ENCODE peak calls at places on chromosomes 16 and 17, in six cellular contexts. S, O, I, A, Z and P are unnamed samples.

GRCh38 chr16:11585460-11586374 is 1.0 kb downstream of the LITAF start:
- DNase-seq in I (no peak), S (no peak), Z (peak; percentile 47), O (peak; percentile 33), A (no peak), P (peak; percentile 24)

GRCh38 chr16:85750021-85750826 is 672 bp downstream of the C16orf74 start:
- DNase-seq in Z (peak; percentile 72), A (no peak), I (peak; percentile 45), O (peak; percentile 22), S (no peak), P (peak; percentile 27)

GRCh38 chr17:78940708-78941107 is 15.5 kb upstream of the TIMP2 start:
- DNase-seq in O (no peak), Z (no peak), A (no peak), S (no peak), I (no peak), P (no peak)

GRCh38 chr16:21150375-21151001 is at the start of gene DNAH3:
- DNase-seq in O (no peak), Z (no peak), I (no peak), A (no peak), S (no peak), P (no peak)

GRCh38 chr16:64437706-64438329 is 684.0 kb downstream of the CDH11 start:
- DNase-seq in I (no peak), O (peak; percentile 23), Z (no peak), A (no peak), S (no peak), P (no peak)

GRCh38 chr17:17693253-17693954 is 12.1 kb downstream of the RAI1 start:
- DNase-seq in Z (no peak), S (no peak), O (no peak), A (no peak), I (peak; percentile 79), P (peak; percentile 70)

GRCh38 chr17:81401727-81402529 is 6.7 kb downstream of the BAHCC1 start:
- DNase-seq in O (no peak), A (no peak), S (no peak), Z (peak; percentile 75), I (no peak), P (peak; percentile 61)

GRCh38 chr17:28334666-28335200 is 539 bp downstream of the IFT20 start:
- DNase-seq in S (no peak), A (no peak), Z (peak; percentile 60), I (no peak), O (no peak), P (no peak)

GRCh38 chr16:69469807-69470561 is 45.6 kb downstream of the CYB5B start:
- DNase-seq in Z (no peak), S (no peak), O (no peak), I (no peak), A (no peak), P (no peak)

GRCh38 chr17:67438669-67439068 is 61.6 kb downstream of the PITPNC1 start:
- DNase-seq in I (no peak), A (no peak), Z (no peak), S (no peak), O (no peak), P (no peak)

GRCh38 chr16:35182943-35183550 is 1723.6 kb downstream of the TP53TG3F start:
- DNase-seq in S (no peak), I (no peak), Z (no peak), A (no peak), O (no peak), P (no peak)

GRCh38 chr16:5560084-5560483 is 462.5 kb upstream of the EEF2KMT start:
- DNase-seq in A (no peak), O (no peak), S (no peak), Z (peak; percentile 70), I (no peak), P (no peak)

GRCh38 chr17:78991906-78992532 is 12.3 kb upstream of the LGALS3BP start:
- DNase-seq in S (no peak), Z (no peak), O (no peak), A (no peak), I (no peak), P (peak; percentile 5)

GRCh38 chr16:50884066-50884860 is 142.4 kb downstream of the CYLD start:
- DNase-seq in Z (peak; percentile 67), O (no peak), I (no peak), A (peak; percentile 40), S (no peak), P (no peak)

GRCh38 chr16:67311607-67312449 is 14.7 kb downstream of the KCTD19 start:
- DNase-seq in I (peak; percentile 70), Z (no peak), A (peak; percentile 95), O (peak; percentile 31), S (no peak), P (no peak)

GRCh38 chr17:18987862-18988545 is 16.6 kb downstream of the FAM83G start:
- DNase-seq in A (no peak), I (no peak), Z (no peak), S (no peak), O (no peak), P (no peak)

GRCh38 chr17:14316131-14316854 is 15.4 kb downstream of the HS3ST3B1 start:
- DNase-seq in S (no peak), Z (no peak), I (no peak), O (no peak), A (no peak), P (no peak)

GRCh38 chr17:17712268-17712924 is 31.1 kb downstream of the RAI1 start:
- DNase-seq in I (no peak), Z (no peak), S (no peak), O (no peak), A (peak; percentile 79), P (no peak)

GRCh38 chr17:77366558-77367245 is 225.9 kb downstream of the SEC14L1 start:
- DNase-seq in A (no peak), S (no peak), O (peak; percentile 14), Z (no peak), I (peak; percentile 28), P (no peak)

GRCh38 chr17:41552455-41552854 is 19.4 kb downstream of the KRT9 start:
- DNase-seq in I (no peak), A (no peak), O (no peak), S (no peak), Z (no peak), P (no peak)

GRCh38 chr16:86942469-86943175 is 364.3 kb downstream of the FOXL1 start:
- DNase-seq in A (no peak), I (no peak), O (no peak), Z (no peak), S (no peak), P (no peak)

GRCh38 chr16:23435500-23435899 is 17.5 kb downstream of the COG7 start:
- DNase-seq in I (peak; percentile 64), S (peak; percentile 38), O (peak; percentile 28), Z (peak; percentile 89), A (peak; percentile 46), P (peak; percentile 39)

GRCh38 chr16:19840524-19841110 is 44.0 kb downstream of the GPRC5B start:
- DNase-seq in Z (no peak), A (no peak), I (peak; percentile 44), S (no peak), O (peak; percentile 68), P (peak; percentile 51)

GRCh38 chr17:39597372-39598046 is 10.2 kb downstream of the NEUROD2 start:
- DNase-seq in A (no peak), I (no peak), O (no peak), S (no peak), Z (no peak), P (no peak)

GRCh38 chr17:74213897-74214386 is 571 bp downstream of the TTYH2 start:
- DNase-seq in S (no peak), O (peak; percentile 63), Z (no peak), I (peak; percentile 39), A (no peak), P (peak; percentile 44)

GRCh38 chr17:72151565-72152391 is 31.0 kb downstream of the SOX9 start:
- DNase-seq in O (peak; percentile 78), Z (no peak), A (peak; percentile 89), I (peak; percentile 65), S (no peak), P (peak; percentile 52)

GRCh38 chr17:57948555-57949420 is 6.4 kb downstream of the CUEDC1 start:
- DNase-seq in Z (no peak), O (no peak), I (no peak), A (peak; percentile 97), S (no peak), P (no peak)